ENCODE peak calls at places on chromosomes 4 and X, in ten cellular contexts. K, T, W, J, B, M, X, S, I and U are unnamed samples.

GRCh38 chrX:71828086-71828485 is 64.9 kb downstream of the CXorf49B start:
- DNase-seq in K (no peak), T (no peak), W (no peak), J (no peak), B (no peak), M (no peak), X (no peak), S (no peak), I (no peak), U (no peak)

GRCh38 chr4:125728568-125728967 is 413.8 kb downstream of the FAT4 start:
- DNase-seq in K (no peak), T (no peak), W (no peak), J (peak), B (no peak), M (no peak), X (no peak), S (no peak), I (no peak), U (no peak)

GRCh38 chrX:41823402-41823801 is 99.4 kb downstream of the GPR82 start:
- DNase-seq in K (no peak), T (no peak), W (no peak), J (no peak), B (no peak), M (no peak), X (no peak), S (no peak), I (no peak), U (no peak)

GRCh38 chrX:113390531-113390930 is 549.9 kb upstream of the AMOT start:
- DNase-seq in K (no peak), T (no peak), W (no peak), J (no peak), B (no peak), M (no peak), X (no peak), S (no peak), I (no peak), U (no peak)

GRCh38 chr4:21034728-21035127 is 334.5 kb downstream of the PACRGL start:
- DNase-seq in K (no peak), T (no peak), W (no peak), J (no peak), B (no peak), M (no peak), X (no peak), S (no peak), I (no peak), U (no peak)

GRCh38 chr4:34181311-34181808 is 2063.0 kb downstream of the ARAP2 start:
- DNase-seq in K (no peak), T (no peak), W (no peak), J (peak), B (no peak), M (no peak), X (no peak), S (no peak), I (no peak), U (no peak)

GRCh38 chr4:136484996-136485395 is 1047.3 kb downstream of the PCDH18 start:
- DNase-seq in K (no peak), T (no peak), W (no peak), J (peak), B (no peak), M (no peak), X (no peak), S (no peak), I (no peak), U (no peak)

GRCh38 chr4:8026455-8026854 is 86.8 kb upstream of the AFAP1 start:
- DNase-seq in K (no peak), T (no peak), W (no peak), J (no peak), B (no peak), M (no peak), X (no peak), S (no peak), I (no peak), U (no peak)

GRCh38 chr4:161791796-161792556 is 371.8 kb downstream of the FSTL5 start:
- DNase-seq in K (no peak), T (no peak), W (no peak), J (no peak), B (no peak), M (no peak), X (no peak), S (no peak), I (no peak), U (no peak)

GRCh38 chr4:113349400-113349799 is 299.9 kb downstream of the ANK2 start:
- DNase-seq in K (no peak), T (no peak), W (no peak), J (no peak), B (no peak), M (no peak), X (no peak), S (peak), I (no peak), U (no peak)

GRCh38 chrX:110853610-110854009 is 58.0 kb upstream of the CHRDL1 start:
- DNase-seq in K (no peak), T (no peak), W (no peak), J (peak), B (peak), M (no peak), X (no peak), S (peak), I (peak), U (no peak)

GRCh38 chr4:101464596-101464995 is 117.3 kb upstream of the PPP3CA start:
- DNase-seq in K (no peak), T (no peak), W (no peak), J (no peak), B (no peak), M (no peak), X (no peak), S (no peak), I (no peak), U (no peak)

GRCh38 chrX:80246273-80246672 is 174.0 kb upstream of the TENT5D start:
- DNase-seq in K (no peak), T (no peak), W (no peak), J (no peak), B (no peak), M (no peak), X (no peak), S (no peak), I (no peak), U (no peak)

GRCh38 chrX:153931748-153932147 is 3.1 kb downstream of the NAA10 start:
- DNase-seq in K (no peak), T (no peak), W (no peak), J (no peak), B (no peak), M (no peak), X (no peak), S (no peak), I (no peak), U (no peak)

GRCh38 chr4:17962171-17962570 is 59.4 kb downstream of the LCORL start:
- DNase-seq in K (no peak), T (no peak), W (no peak), J (peak), B (no peak), M (no peak), X (no peak), S (no peak), I (no peak), U (no peak)

GRCh38 chrX:101708180-101708579 is 48.5 kb upstream of the ARMCX2 start:
- DNase-seq in K (no peak), T (no peak), W (no peak), J (peak), B (no peak), M (no peak), X (no peak), S (no peak), I (no peak), U (no peak)

GRCh38 chrX:3663576-3664290 is 49.7 kb downstream of the PRKX start:
- DNase-seq in K (no peak), T (no peak), W (no peak), J (no peak), B (no peak), M (no peak), X (no peak), S (peak), I (no peak), U (no peak)

GRCh38 chr4:17030543-17030942 is 132.1 kb upstream of the LDB2 start:
- DNase-seq in K (no peak), T (no peak), W (no peak), J (peak), B (no peak), M (no peak), X (no peak), S (no peak), I (no peak), U (no peak)